ENCODE peak calls at places on chromosomes 6 and 20, in ten cellular contexts. Z is psoas muscle; W is progenitor cell of endocrine pancreas; V is osteocyte; M is left lung; T is neural crest cell; D is activated CD4-positive, alpha-beta T cell treated with anti-CD3 and anti-CD28 coated beads for 4 hours; I is NCI-H460; K is GM03348; P is fibroblast of lung. G is an unnamed sample.

GRCh38 chr6:13407709-13408695 is 79.4 kb downstream of the GFOD1 start:
- DNase-seq in P (peak), I (peak), D (no peak), Z (no peak), M (no peak), V (no peak), K (peak), W (no peak), T (no peak), G (peak)

GRCh38 chr6:106084106-106084963 is 1.8 kb upstream of the PRDM1 start:
- DNase-seq in T (no peak), I (no peak), K (peak), P (peak), D (no peak), V (no peak), M (no peak), Z (peak), W (peak), G (peak)

GRCh38 chr20:43923322-43923721 is 8.7 kb downstream of the TOX2 start:
- DNase-seq in I (no peak), T (no peak), V (no peak), D (no peak), P (no peak), K (no peak), M (no peak), W (no peak), Z (no peak), G (no peak)

GRCh38 chr6:3797231-3798200 is 46.0 kb upstream of the PXDC1 start:
- DNase-seq in I (peak), M (no peak), T (no peak), Z (no peak), P (peak), V (no peak), W (no peak), K (peak), D (no peak), G (no peak)

GRCh38 chr20:54995021-54995420 is 519.6 kb downstream of the DOK5 start:
- DNase-seq in W (no peak), V (no peak), D (no peak), M (no peak), K (no peak), T (no peak), P (no peak), I (no peak), Z (no peak), G (no peak)

GRCh38 chr6:89368107-89368506 is 15.6 kb upstream of the UBE2J1 start:
- DNase-seq in M (no peak), T (peak), W (peak), K (peak), Z (peak), I (peak), D (peak), V (no peak), P (peak), G (no peak)

GRCh38 chr6:31663961-31664789 is 622 bp downstream of the GPANK1 start:
- DNase-seq in Z (peak), P (peak), K (peak), T (no peak), V (no peak), I (no peak), M (peak), D (no peak), W (no peak), G (peak)

GRCh38 chr20:13222319-13222716 is 1.2 kb downstream of the ISM1 start:
- DNase-seq in M (no peak), I (no peak), T (no peak), P (no peak), Z (no peak), W (no peak), K (no peak), D (no peak), V (no peak), G (no peak)

GRCh38 chr6:34667481-34668238 is 28.9 kb downstream of the ILRUN start:
- DNase-seq in D (no peak), K (no peak), V (no peak), P (no peak), M (no peak), T (no peak), I (no peak), W (no peak), Z (no peak), G (no peak)

G was measured in AG09319.